ENCODE peak calls at places on chromosomes 13 and 19, in ten cellular contexts. E is left ventricle myocardium inferior; Y is aorta; Q is small intestine; M is stimulated activated CD8-positive, alpha-beta memory T cell treated with anti-CD3 and anti-CD28 coated beads, Interleukin-4, amount 100 ng/mL, for 24 hours; A is endothelial cell; T is AG04450; V is pancreas; I is heart left ventricle; B is Kasumi-1. D is an unnamed sample.

GRCh38 chr13:53191091-53191490 is 162.5 kb downstream of the OLFM4 start:
- DNase-seq in B (no peak), T (no peak), Y (no peak), E (no peak), M (no peak), I (no peak), V (no peak), A (no peak), Q (no peak), D (no peak)

GRCh38 chr13:65744761-65745160 is 1485.4 kb downstream of the PCDH9 start:
- DNase-seq in Q (no peak), M (no peak), E (no peak), T (peak), B (no peak), V (no peak), Y (no peak), I (no peak), A (no peak), D (no peak)

GRCh38 chr13:57632276-57633140 is 964 bp downstream of the PCDH17 start:
- DNase-seq in Y (peak), Q (no peak), E (no peak), T (no peak), V (peak), B (no peak), I (peak), M (no peak), A (peak), D (no peak)

GRCh38 chr19:36668646-36669045 is 2.0 kb upstream of the ZNF461 start:
- DNase-seq in A (no peak), Y (no peak), B (no peak), V (no peak), I (no peak), T (no peak), E (no peak), M (no peak), Q (no peak), D (no peak)

GRCh38 chr19:12194827-12195500 is 32.1 kb downstream of the ZNF136 start:
- DNase-seq in V (peak), I (peak), A (no peak), T (peak), B (no peak), M (peak), E (peak), Q (peak), Y (peak), D (no peak)

GRCh38 chr13:36275190-36276002 is 22.2 kb downstream of the CCDC169 start:
- DNase-seq in I (no peak), V (no peak), T (peak), A (peak), Q (peak), E (no peak), Y (no peak), B (peak), M (no peak), D (peak)

GRCh38 chr19:6065685-6066365 is 44.5 kb downstream of the RFX2 start:
- DNase-seq in E (peak), V (peak), B (peak), M (peak), Y (peak), I (peak), T (no peak), A (peak), Q (peak), D (no peak)

GRCh38 chr13:51363625-51364024 is 24.1 kb downstream of the SERPINE3 start:
- DNase-seq in I (no peak), Q (no peak), E (no peak), Y (no peak), M (no peak), T (no peak), V (no peak), B (no peak), A (no peak), D (no peak)

GRCh38 chr19:10431254-10431942 is 11.1 kb downstream of the PDE4A start:
- DNase-seq in Y (peak), B (peak), V (peak), I (no peak), Q (peak), A (no peak), E (peak), T (no peak), M (no peak), D (no peak)

GRCh38 chr19:43784981-43785808 is 4.4 kb upstream of the KCNN4 start:
- DNase-seq in T (peak), Y (peak), B (peak), V (no peak), E (no peak), Q (peak), M (no peak), A (peak), I (peak), D (peak)

D was measured in AG09319.